ENCODE peak calls at places on chromosomes 11 and 22, in eight cellular contexts. E, R, A, D, I, H, V and J are unnamed samples.

GRCh38 chr11:126433989-126434949 is 78.8 kb downstream of the ST3GAL4 start:
- DNase-seq in E (no peak), R (no peak), A (no peak), D (no peak), I (no peak), H (no peak), V (no peak), J (no peak)

GRCh38 chr11:35126000-35126878 is 12.7 kb upstream of the CD44 start:
- DNase-seq in E (peak; percentile 7), R (no peak), A (no peak), D (no peak), I (no peak), H (no peak), V (no peak), J (no peak)

GRCh38 chr11:123174196-123175183 is 20.6 kb downstream of the CLMP start:
- DNase-seq in E (peak; percentile 95), R (no peak), A (no peak), D (no peak), I (no peak), H (no peak), V (peak; percentile 92), J (peak; percentile 83)

GRCh38 chr22:19432092-19432844 is at the start of gene MRPL40:
- DNase-seq in E (peak; percentile 97), R (peak; percentile 61), A (peak; percentile 93), D (peak; percentile 94), I (peak; percentile 84), H (peak; percentile 87), V (peak; percentile 94), J (peak; percentile 98)

GRCh38 chr11:113014731-113015455 is 53.7 kb downstream of the NCAM1 start:
- DNase-seq in E (peak; percentile 4), R (no peak), A (peak; percentile 51), D (no peak), I (peak; percentile 61), H (no peak), V (no peak), J (peak; percentile 25)

GRCh38 chr11:66478823-66479740 is 1.2 kb upstream of the DPP3 start:
- DNase-seq in E (peak; percentile 74), R (no peak), A (no peak), D (no peak), I (peak; percentile 66), H (no peak), V (no peak), J (peak; percentile 30)

GRCh38 chr11:63595296-63595695 is 18.9 kb downstream of the PLAAT3 start:
- DNase-seq in E (peak; percentile 71), R (no peak), A (no peak), D (no peak), I (no peak), H (no peak), V (no peak), J (peak; percentile 24)

GRCh38 chr11:121687961-121688566 is 235.3 kb upstream of the SORL1-AS1 start:
- DNase-seq in E (no peak), R (no peak), A (no peak), D (no peak), I (no peak), H (no peak), V (peak; percentile 77), J (peak; percentile 63)

GRCh38 chr11:32698579-32698978 is 95.9 kb downstream of the CCDC73 start:
- DNase-seq in E (no peak), R (no peak), A (no peak), D (no peak), I (no peak), H (no peak), V (no peak), J (no peak)

GRCh38 chr11:133545199-133545709 is 13.0 kb upstream of the OPCML start:
- DNase-seq in E (no peak), R (no peak), A (no peak), D (no peak), I (no peak), H (no peak), V (no peak), J (no peak)

GRCh38 chr22:19942886-19943664 is 1.5 kb upstream of the TXNRD2 start:
- DNase-seq in E (peak; percentile 95), R (no peak), A (no peak), D (no peak), I (no peak), H (no peak), V (peak; percentile 90), J (peak; percentile 79)

GRCh38 chr11:1138053-1138452 is 19.7 kb upstream of the MUC5AC start:
- DNase-seq in E (peak; percentile 62), R (no peak), A (no peak), D (no peak), I (no peak), H (no peak), V (peak; percentile 26), J (no peak)

GRCh38 chr11:48088682-48089050 is 108.3 kb downstream of the PTPRJ start:
- DNase-seq in E (no peak), R (no peak), A (no peak), D (no peak), I (no peak), H (no peak), V (peak; percentile 81), J (peak; percentile 35)

GRCh38 chr22:45830531-45831245 is 146.3 kb downstream of the WNT7B start:
- DNase-seq in E (peak; percentile 65), R (no peak), A (no peak), D (no peak), I (peak; percentile 19), H (no peak), V (peak; percentile 61), J (peak; percentile 33)